ENCODE peak calls at places on chromosome 19, in eight cellular contexts. U is NCI-H2081 treated with DMSO at 0.1 percent for 48 hours, G is NCI-H446, H is lung, L is psoas muscle, J is NCI-H2029, I is neural progenitor cell, T is iPS DF 19.7. F is an unnamed sample.

GRCh38 chr19:2246801-2247361 is 2.2 kb upstream of the AMH start:
- DNase-seq in T (no peak), I (no peak), H (no peak), G (peak; percentile 45), L (peak; percentile 91), J (no peak), U (no peak), F (no peak)

GRCh38 chr19:3880471-3881271 is at the start of gene ATCAY:
- DNase-seq in J (no peak), G (no peak), L (no peak), H (no peak), U (peak; percentile 21), T (no peak), I (peak; percentile 91), F (peak; percentile 69)

GRCh38 chr19:10602330-10603083 is 15.4 kb upstream of the AP1M2 start:
- DNase-seq in I (peak; percentile 95), H (peak; percentile 86), G (peak; percentile 85), J (peak; percentile 71), T (no peak), L (peak; percentile 91), U (no peak), F (peak; percentile 91)

GRCh38 chr19:9705836-9706235 is 30.9 kb upstream of the ZNF562 start:
- DNase-seq in I (no peak), G (no peak), T (no peak), L (no peak), H (no peak), J (no peak), U (no peak), F (no peak)

GRCh38 chr19:38742906-38743305 is 1.4 kb downstream of the CAPN12 start:
- DNase-seq in H (no peak), L (no peak), I (no peak), J (no peak), U (no peak), G (no peak), T (no peak), F (no peak)

GRCh38 chr19:46288896-46289588 is 7.8 kb upstream of the HIF3A start:
- DNase-seq in G (peak; percentile 88), U (no peak), T (no peak), I (no peak), L (no peak), J (peak; percentile 66), H (peak; percentile 32), F (no peak)

GRCh38 chr19:39631626-39632025 is 24.1 kb upstream of the LGALS16 start:
- DNase-seq in L (no peak), H (no peak), T (no peak), G (no peak), J (no peak), U (no peak), I (no peak), F (no peak)

GRCh38 chr19:36030264-36031148 is 2.2 kb downstream of the CLIP3 start:
- DNase-seq in L (peak; percentile 1), T (no peak), G (no peak), I (no peak), J (no peak), H (no peak), U (no peak), F (no peak)

GRCh38 chr19:40255619-40256166 is 29.2 kb upstream of the CCNP start:
- DNase-seq in U (no peak), G (no peak), J (no peak), H (no peak), L (no peak), I (no peak), T (no peak), F (no peak)

F was measured in WTC11.